ENCODE peak calls at places on chromosome X, in five cellular contexts. T is GM12892, L is K562, U is GM12878, N is HepG2. F is an unnamed sample.

GRCh38 chrX:21708116-21708515 is 49.8 kb downstream of the SMPX start:
- DNase-seq in T (no peak), L (peak; percentile 0), U (no peak), N (no peak), F (no peak)

GRCh38 chrX:49960061-49960460 is 37.7 kb downstream of the CLCN5 start:
- DNase-seq in T (no peak), L (no peak), U (no peak), N (no peak), F (no peak)

GRCh38 chrX:70675284-70675683 is 230.6 kb downstream of the DLG3 start:
- DNase-seq in T (no peak), L (no peak), U (no peak), N (no peak), F (no peak)

GRCh38 chrX:53088136-53088974 is 5.6 kb upstream of the KANTR start:
- DNase-seq in T (peak; percentile 64), L (no peak), U (no peak), N (no peak), F (no peak)

GRCh38 chrX:127138218-127138617 is 318.7 kb downstream of the PRR32 start:
- DNase-seq in T (no peak), L (no peak), U (no peak), N (no peak), F (no peak)

GRCh38 chrX:154719132-154719675 is 31.7 kb downstream of the GAB3 start:
- DNase-seq in T (no peak), L (peak; percentile 69), U (no peak), N (no peak), F (no peak)

GRCh38 chrX:10008483-10009056 is 41.4 kb downstream of the CLDN34 start:
- DNase-seq in T (no peak), L (no peak), U (no peak), N (no peak), F (no peak)

GRCh38 chrX:136608295-136608933 is 39.5 kb upstream of the CD40LG start:
- DNase-seq in T (no peak), L (peak; percentile 2), U (no peak), N (no peak), F (no peak)

GRCh38 chrX:10143071-10143983 is 13.4 kb upstream of the CLCN4 start:
- DNase-seq in T (no peak), L (no peak), U (no peak), N (no peak), F (no peak)

GRCh38 chrX:131741103-131741581 is 197.3 kb downstream of the OR13H1 start:
- DNase-seq in T (no peak), L (no peak), U (peak; percentile 87), N (no peak), F (no peak)

GRCh38 chrX:72021975-72022374 is 109.7 kb downstream of the RTL5 start:
- DNase-seq in T (no peak), L (peak; percentile 48), U (no peak), N (no peak), F (no peak)

GRCh38 chrX:43467608-43468234 is 188.4 kb upstream of the MAOA start:
- DNase-seq in T (no peak), L (peak; percentile 14), U (no peak), N (peak; percentile 4), F (no peak)

GRCh38 chrX:18872621-18873020 is 111.3 kb downstream of the PHKA2 start:
- DNase-seq in T (no peak), L (no peak), U (no peak), N (no peak), F (no peak)

GRCh38 chrX:19683817-19684216 is 168.5 kb upstream of the MAP3K15 start:
- DNase-seq in T (no peak), L (no peak), U (no peak), N (no peak), F (no peak)

GRCh38 chrX:42778096-42778495 is at the start of gene PPP1R2C:
- DNase-seq in T (no peak), L (no peak), U (no peak), N (no peak), F (no peak)

GRCh38 chrX:110081740-110082139 is 78.8 kb downstream of the TMEM164 start:
- DNase-seq in T (no peak), L (no peak), U (no peak), N (no peak), F (no peak)

GRCh38 chrX:77446840-77447239 is 349 bp upstream of the FGF16 start:
- DNase-seq in T (no peak), L (no peak), U (no peak), N (no peak), F (no peak)

GRCh38 chrX:14673764-14674163 is 144.4 kb downstream of the GLRA2 start:
- DNase-seq in T (no peak), L (peak; percentile 2), U (peak; percentile 70), N (peak; percentile 39), F (peak; percentile 6)

GRCh38 chrX:56783450-56783831 is 54.4 kb downstream of the NBDY start:
- DNase-seq in T (no peak), L (peak; percentile 17), U (peak; percentile 91), N (no peak), F (no peak)

GRCh38 chrX:41737065-41737464 is 13.1 kb downstream of the GPR82 start:
- DNase-seq in T (no peak), L (peak; percentile 38), U (no peak), N (no peak), F (no peak)

GRCh38 chrX:136623400-136623799 is 24.6 kb upstream of the CD40LG start:
- DNase-seq in T (no peak), L (no peak), U (no peak), N (no peak), F (no peak)

GRCh38 chrX:21973321-21974010 is 33.0 kb downstream of the SMS start:
- DNase-seq in T (no peak), L (no peak), U (no peak), N (no peak), F (no peak)

GRCh38 chrX:134622813-134623185 is 35.5 kb downstream of the PLAC1 start:
- DNase-seq in T (no peak), L (no peak), U (no peak), N (no peak), F (no peak)

GRCh38 chrX:39073131-39073530 is 271.9 kb downstream of the MID1IP1 start:
- DNase-seq in T (no peak), L (no peak), U (no peak), N (no peak), F (no peak)

GRCh38 chrX:24215282-24215681 is 65.8 kb downstream of the ZFX start:
- DNase-seq in T (no peak), L (no peak), U (no peak), N (no peak), F (no peak)

GRCh38 chrX:1599791-1600405 is 8.5 kb downstream of the AKAP17A start:
- DNase-seq in T (no peak), L (no peak), U (no peak), N (no peak), F (no peak)

GRCh38 chrX:100674705-100675104 is 30.7 kb downstream of the SRPX2 start:
- DNase-seq in T (no peak), L (peak; percentile 16), U (no peak), N (no peak), F (no peak)

GRCh38 chrX:101749436-101749835 is 89.8 kb upstream of the ARMCX2 start:
- DNase-seq in T (no peak), L (no peak), U (no peak), N (no peak), F (no peak)

GRCh38 chrX:65745992-65746391 is 78.5 kb downstream of the MSN start:
- DNase-seq in T (no peak), L (peak; percentile 56), U (no peak), N (no peak), F (no peak)

GRCh38 chrX:55489315-55490009 is at the start of gene USP51:
- DNase-seq in T (peak; percentile 30), L (peak; percentile 58), U (peak; percentile 16), N (no peak), F (peak; percentile 7)

GRCh38 chrX:30973784-30974427 is 84.9 kb upstream of the TAB3 start:
- DNase-seq in T (no peak), L (peak; percentile 19), U (no peak), N (no peak), F (no peak)

GRCh38 chrX:11089802-11090201 is 21.3 kb upstream of the HCCS start:
- DNase-seq in T (no peak), L (no peak), U (no peak), N (no peak), F (no peak)

GRCh38 chrX:54358424-54359211 is 772 bp upstream of the WNK3 start:
- DNase-seq in T (peak; percentile 16), L (no peak), U (no peak), N (no peak), F (no peak)

GRCh38 chrX:19107035-19107434 is 15.2 kb downstream of the ADGRG2 start:
- DNase-seq in T (no peak), L (no peak), U (no peak), N (no peak), F (no peak)

GRCh38 chrX:31123335-31123734 is 51.5 kb upstream of the FTHL17 start:
- DNase-seq in T (no peak), L (no peak), U (no peak), N (no peak), F (no peak)

DNA sequence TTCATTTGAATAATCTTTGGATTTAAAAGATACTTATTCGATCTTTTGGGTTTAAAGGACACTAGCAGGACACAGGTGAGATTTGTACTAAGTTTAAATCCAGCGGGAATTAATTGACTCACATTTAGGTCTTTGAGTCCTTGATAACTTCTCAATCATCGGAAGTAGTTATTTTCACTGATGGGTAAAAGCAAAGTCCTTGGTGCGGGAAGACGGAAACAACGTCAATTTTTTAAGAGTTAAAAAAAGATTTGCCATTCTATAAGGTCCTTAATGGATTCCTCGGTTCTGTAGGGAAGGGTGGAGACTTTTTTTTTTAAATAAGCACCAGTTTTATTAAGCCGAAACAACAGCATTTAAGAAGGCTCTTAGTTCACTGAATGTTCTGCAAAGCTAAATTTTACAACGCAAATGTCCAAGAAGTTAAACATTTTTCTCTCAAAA is 2.9 kb downstream of the TMSB4X start:
- DNase-seq in T (no peak), L (no peak), U (no peak), N (no peak), F (no peak)
- TF ChIP-seq POLR2A in T (no peak), L (peak; percentile 63), U (no peak), N (no peak), F (no peak)

DNA sequence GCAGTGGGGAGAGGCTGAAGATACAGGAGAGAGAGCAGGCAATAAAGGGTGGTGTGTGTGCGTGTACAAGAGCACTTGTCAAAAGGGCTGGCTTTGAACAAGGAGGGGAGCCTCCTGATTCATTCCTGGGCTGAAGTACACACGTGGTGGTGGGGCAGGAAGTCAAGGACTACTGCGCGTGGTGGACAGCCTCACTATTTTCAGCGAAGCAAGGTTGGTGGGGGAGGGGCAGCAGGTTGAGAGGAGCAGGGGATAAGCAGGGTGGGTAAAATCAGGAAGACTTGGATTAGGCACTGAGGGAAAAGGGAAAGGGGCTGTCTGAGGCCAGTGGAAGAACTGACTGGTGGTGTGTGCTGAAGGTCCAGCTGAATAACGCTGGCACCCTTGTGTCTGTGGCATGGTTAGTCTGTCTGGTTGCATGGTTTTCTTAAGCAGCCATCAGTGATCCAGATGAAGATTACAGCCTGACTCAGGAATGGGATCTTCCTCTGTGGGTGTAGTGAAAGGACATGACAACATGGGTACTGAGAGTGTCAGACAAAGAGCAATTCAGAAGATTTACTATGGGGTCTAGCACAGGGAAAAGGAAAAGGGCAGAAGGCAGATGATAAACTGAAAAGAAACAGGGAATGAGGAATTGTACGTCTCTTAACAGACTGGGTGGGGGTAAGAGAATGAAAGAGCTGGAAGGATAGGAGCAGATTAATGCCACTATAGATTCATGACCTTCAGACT is 149.8 kb downstream of the CHM start:
- DNase-seq in T (no peak), L (peak; percentile 31), U (no peak), N (no peak), F (no peak)
- TF ChIP-seq TAF1 in T (no peak), L (no peak), U (no peak), N (no peak), F (no peak)

GRCh38 chrX:16822723-16823122 is 36.5 kb downstream of the TXLNG start:
- DNase-seq in T (no peak), L (no peak), U (no peak), N (no peak), F (no peak)
- TF ChIP-seq POLR2AphosphoS5 in T (no peak), L (no peak), U (no peak), N (no peak), F (no peak)

GRCh38 chrX:51802917-51803688 is 59.9 kb downstream of the GSPT2 start:
- DNase-seq in T (peak; percentile 7), L (peak; percentile 69), U (peak; percentile 15), N (peak; percentile 1), F (peak; percentile 2)
- TF ChIP-seq POLR2A in T (peak; percentile 39), L (peak; percentile 59), U (peak; percentile 46), N (no peak), F (peak; percentile 68)

F was measured in GM12891.